ENCODE peak calls at places on chromosomes 4 and X, in nine cellular contexts. L is HCT116, P is ovary, B is neuronal stem cell, R is K562, T is A549, X is Karpas-422, A is GM23248, N is PC-3. G is an unnamed sample. For H3K4me1 and H3K9me3, the result is how much of the 10 kb centered on the place peaks cover.

GRCh38 chr4:2714071-2714770 is 41.9 kb downstream of the TNIP2 start:
- DNase-seq in L (no peak), P (no peak), B (no peak), R (no peak), T (no peak), X (no peak), A (peak), N (no peak), G (no peak)

GRCh38 chr4:159358226-159358625 is 255.3 kb downstream of the RAPGEF2 start:
- DNase-seq in L (no peak), P (no peak), B (no peak), R (no peak), T (no peak), X (no peak), A (peak), N (peak), G (no peak)

GRCh38 chr4:178958725-178959440 is 1516.6 kb upstream of the AGA start:
- DNase-seq in L (no peak), P (no peak), B (no peak), R (no peak), T (no peak), X (no peak), A (no peak), N (peak), G (no peak)

GRCh38 chr4:54855221-54855854 is 197.6 kb downstream of the KIT start:
- DNase-seq in L (no peak), P (no peak), B (no peak), R (no peak), T (no peak), X (no peak), A (no peak), N (no peak), G (no peak)

GRCh38 chrX:74498924-74499323 is 77.6 kb downstream of the SLC16A2 start:
- DNase-seq in L (no peak), P (no peak), B (no peak), R (no peak), T (no peak), X (no peak), A (no peak), N (no peak), G (no peak)

GRCh38 chr4:121642292-121642691 is 54.5 kb downstream of the ANXA5 start:
- DNase-seq in L (no peak), P (no peak), B (no peak), R (no peak), T (no peak), X (no peak), A (no peak), N (no peak), G (no peak)

GRCh38 chrX:16807976-16808542 is 21.8 kb downstream of the TXLNG start:
- DNase-seq in L (no peak), P (no peak), B (no peak), R (peak), T (peak), X (no peak), A (peak), N (peak), G (peak)

GRCh38 chrX:87063622-87064021 is 454.0 kb upstream of the KLHL4 start:
- DNase-seq in L (no peak), P (no peak), B (no peak), R (no peak), T (no peak), X (no peak), A (no peak), N (no peak), G (no peak)

GRCh38 chr4:7224001-7224400 is 31.7 kb downstream of the SORCS2 start:
- DNase-seq in L (no peak), P (no peak), B (no peak), R (no peak), T (no peak), X (no peak), A (no peak), N (no peak), G (no peak)

GRCh38 chr4:71685975-71686374 is 97.9 kb downstream of the GC start:
- DNase-seq in L (no peak), P (no peak), B (no peak), R (no peak), T (no peak), X (no peak), A (no peak), N (no peak), G (no peak)

GRCh38 chr4:147822128-147822527 is 90.2 kb downstream of the ARHGAP10 start:
- DNase-seq in L (no peak), P (peak), B (no peak), R (no peak), T (peak), X (no peak), A (peak), N (no peak), G (no peak)

GRCh38 chrX:41027388-41027787 is 57.9 kb upstream of the USP9X start:
- DNase-seq in L (no peak), P (no peak), B (no peak), R (no peak), T (peak), X (no peak), A (peak), N (peak), G (no peak)

GRCh38 chrX:47577424-47577823 is 4.8 kb upstream of the TIMP1 start:
- DNase-seq in L (no peak), P (no peak), B (no peak), R (no peak), T (no peak), X (no peak), A (no peak), N (no peak), G (no peak)

GRCh38 chr4:2264481-2265041 is 2.7 kb upstream of the MXD4 start:
- DNase-seq in L (no peak), P (peak), B (no peak), R (no peak), T (no peak), X (no peak), A (no peak), N (no peak), G (no peak)

GRCh38 chr4:56981795-56982201 is 3.1 kb downstream of the POLR2B start:
- DNase-seq in L (no peak), P (no peak), B (no peak), R (no peak), T (no peak), X (no peak), A (peak), N (peak), G (no peak)

GRCh38 chr4:110643096-110643495 is 20.2 kb upstream of the PITX2 start:
- DNase-seq in L (no peak), P (no peak), B (no peak), R (no peak), T (no peak), X (no peak), A (no peak), N (no peak), G (no peak)

GRCh38 chr4:86522349-86522748 is 71.8 kb upstream of the PTPN13 start:
- DNase-seq in L (no peak), P (no peak), B (no peak), R (no peak), T (no peak), X (peak), A (peak), N (peak), G (no peak)

GRCh38 chr4:139167774-139168444 is 9.1 kb downstream of the ELF2 start:
- DNase-seq in L (peak), P (no peak), B (no peak), R (no peak), T (peak), X (peak), A (peak), N (peak), G (peak)

GRCh38 chr4:188403272-188403671 is 264.0 kb downstream of the TRIML1 start:
- DNase-seq in L (no peak), P (no peak), B (no peak), R (no peak), T (no peak), X (peak), A (no peak), N (no peak), G (no peak)

GRCh38 chr4:104815593-104816156 is 321.0 kb upstream of the CXXC4 start:
- DNase-seq in L (no peak), P (no peak), B (no peak), R (no peak), T (peak), X (no peak), A (no peak), N (peak), G (no peak)

GRCh38 chr4:143339497-143339896 is 2.8 kb downstream of the GAB1 start:
- DNase-seq in L (no peak), P (no peak), B (no peak), R (no peak), T (no peak), X (no peak), A (no peak), N (no peak), G (no peak)
- H3K4me1 ChIP-seq in L (under half), P (under half), B (under half), R (under half), T (under half), X (under half), A (under half), N (under half), G (under half)

DNA sequence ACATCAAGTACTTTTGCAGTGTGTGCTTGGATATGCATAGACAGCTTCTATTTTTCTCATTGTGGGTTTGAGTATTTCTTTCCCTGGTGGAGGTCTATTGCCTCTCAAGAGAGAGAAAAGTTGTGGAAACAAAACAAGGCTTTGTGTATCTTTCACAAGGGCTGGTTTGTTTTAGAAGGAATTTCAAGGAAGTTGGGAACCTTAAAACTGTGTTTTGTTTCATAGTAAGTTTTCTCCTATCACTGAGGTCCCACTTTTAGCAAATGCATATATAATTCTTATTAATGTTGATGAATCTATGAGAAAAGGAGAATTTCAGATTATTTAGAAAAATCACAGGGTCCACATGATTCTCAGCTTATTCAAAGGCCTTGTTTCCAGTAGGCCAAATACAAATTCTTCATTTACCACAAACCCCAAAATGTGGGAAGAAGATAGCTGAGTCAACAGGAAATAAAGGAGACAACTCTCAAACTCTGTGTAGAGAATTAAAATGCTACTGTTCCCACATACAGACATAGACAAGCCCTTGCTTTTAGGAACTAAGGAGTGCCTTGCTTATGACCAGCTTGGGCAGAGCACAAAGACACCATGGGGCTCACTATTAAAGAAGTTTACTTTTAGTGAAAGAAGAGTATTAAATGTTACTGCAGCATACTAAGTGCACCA is 177.3 kb upstream of the LEF1 start:
- DNase-seq in L (no peak), P (no peak), B (no peak), R (no peak), T (no peak), X (no peak), A (peak), N (no peak), G (no peak)
- H3K4me3 ChIP-seq in L (no peak), P (no peak), B (no peak), R (no peak), T (no peak), X (no peak), A (no peak), N (no peak), G (no peak)

GRCh38 chr4:167955006-167955405 is 137.3 kb upstream of the ANXA10 start:
- DNase-seq in L (no peak), P (no peak), B (no peak), R (no peak), T (no peak), X (no peak), A (no peak), N (no peak), G (no peak)

GRCh38 chr4:167956676-167957075 is 135.7 kb upstream of the ANXA10 start:
- DNase-seq in L (no peak), P (no peak), B (no peak), R (no peak), T (no peak), X (no peak), A (no peak), N (peak), G (no peak)
- H3K9me3 ChIP-seq in L (under half), P (under half), B (under half), R (under half), T (under half), X (under half), A (under half), N (under half), G (under half)

GRCh38 chr4:92566284-92566683 is 262.5 kb downstream of the GRID2 start:
- DNase-seq in L (no peak), P (no peak), B (no peak), R (no peak), T (no peak), X (no peak), A (no peak), N (no peak), G (no peak)
- H3K4me1 ChIP-seq in L (under half), P (under half), B (under half), R (under half), T (under half), X (under half), A (under half), N (under half), G (under half)

GRCh38 chrX:103276581-103277002 is at the start of gene TCEAL5:
- DNase-seq in L (no peak), P (peak), B (no peak), R (no peak), T (no peak), X (no peak), A (no peak), N (no peak), G (no peak)
- H3K4me3 ChIP-seq in L (no peak), P (peak), B (peak), R (no peak), T (no peak), X (no peak), A (no peak), N (no peak), G (peak)

DNA sequence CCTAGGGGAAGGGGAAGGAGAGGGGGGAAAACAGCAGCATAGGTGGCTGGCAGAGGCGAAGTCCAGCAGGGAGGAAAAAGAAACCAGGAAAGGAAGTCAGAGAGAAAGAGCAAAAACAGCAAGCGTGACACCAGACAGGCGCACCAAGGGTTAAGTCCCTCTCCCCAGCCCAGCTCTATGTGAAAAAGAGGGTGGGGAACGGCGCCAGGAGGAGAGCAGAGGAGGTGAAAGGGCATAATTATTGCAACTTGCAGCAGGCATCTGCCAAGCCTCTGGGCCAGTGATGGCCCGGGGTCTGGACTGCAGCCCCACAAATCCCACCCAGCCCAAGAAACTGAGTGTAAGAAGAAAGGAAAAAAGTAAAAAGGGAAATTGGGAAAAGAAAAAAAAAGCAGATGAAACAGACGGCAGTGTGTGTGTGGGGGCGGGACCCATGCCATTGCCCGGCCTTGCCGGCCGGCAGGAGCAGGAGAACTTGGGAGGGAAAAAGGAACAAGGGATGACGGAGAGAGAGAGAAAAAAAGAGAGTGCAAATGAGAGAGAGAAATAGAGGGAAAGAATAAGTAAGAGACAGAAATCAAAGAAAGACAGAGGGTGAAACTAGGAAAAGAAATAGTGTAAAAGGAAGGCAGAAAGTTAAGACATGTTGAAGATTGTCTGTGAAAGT is 14.1 kb upstream of the RHOXF2 start:
- DNase-seq in L (no peak), P (peak), B (no peak), R (peak), T (no peak), X (no peak), A (peak), N (no peak), G (no peak)
- H3K9me3 ChIP-seq in L (under half), P (under half), B (under half), R (under half), T (under half), X (under half), A (under half), N (under half), G (under half)

DNA sequence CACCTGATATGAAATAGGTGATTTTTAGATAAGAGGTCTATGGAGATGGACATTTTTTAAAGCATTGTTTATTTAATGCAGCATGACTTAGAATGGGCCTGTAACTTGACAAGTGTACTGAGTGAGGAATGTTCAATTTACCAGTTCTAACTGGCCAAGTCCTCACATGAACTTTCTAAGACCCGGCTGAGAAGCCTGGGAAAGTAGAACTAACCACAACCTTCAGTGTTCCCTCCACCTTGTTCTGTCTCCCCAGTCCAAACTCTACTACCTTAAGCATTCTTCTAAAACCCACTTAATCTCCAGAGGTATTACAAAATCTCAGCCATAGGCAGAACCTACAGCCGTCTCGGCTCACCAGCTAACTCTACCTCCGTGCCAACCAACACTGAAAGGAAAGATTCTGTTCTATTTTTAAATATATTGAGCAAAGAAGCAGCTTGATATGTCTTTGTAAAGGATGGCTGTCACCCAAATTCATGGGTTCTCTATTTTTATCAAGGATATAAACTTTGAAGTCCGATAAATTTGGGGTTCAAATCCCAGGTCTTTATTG is 6.8 kb downstream of the PPARGC1A start:
- DNase-seq in L (no peak), P (no peak), B (no peak), R (no peak), T (no peak), X (no peak), A (no peak), N (no peak), G (no peak)
- H3K4me1 ChIP-seq in L (under half), P (under half), B (under half), R (under half), T (under half), X (under half), A (under half), N (under half), G (under half)

GRCh38 chr4:174215936-174216699 is 67.3 kb downstream of the FBXO8 start:
- DNase-seq in L (no peak), P (no peak), B (peak), R (no peak), T (no peak), X (no peak), A (no peak), N (no peak), G (no peak)

GRCh38 chr4:174215055-174215454 is 68.4 kb downstream of the FBXO8 start:
- DNase-seq in L (no peak), P (no peak), B (no peak), R (no peak), T (no peak), X (no peak), A (no peak), N (no peak), G (no peak)

GRCh38 chr4:174218127-174218790 is 65.2 kb downstream of the FBXO8 start:
- DNase-seq in L (no peak), P (no peak), B (peak), R (no peak), T (no peak), X (no peak), A (peak), N (no peak), G (no peak)

GRCh38 chr4:174216935-174217272 is 66.6 kb downstream of the FBXO8 start:
- DNase-seq in L (no peak), P (no peak), B (peak), R (no peak), T (no peak), X (no peak), A (no peak), N (no peak), G (no peak)

DNA sequence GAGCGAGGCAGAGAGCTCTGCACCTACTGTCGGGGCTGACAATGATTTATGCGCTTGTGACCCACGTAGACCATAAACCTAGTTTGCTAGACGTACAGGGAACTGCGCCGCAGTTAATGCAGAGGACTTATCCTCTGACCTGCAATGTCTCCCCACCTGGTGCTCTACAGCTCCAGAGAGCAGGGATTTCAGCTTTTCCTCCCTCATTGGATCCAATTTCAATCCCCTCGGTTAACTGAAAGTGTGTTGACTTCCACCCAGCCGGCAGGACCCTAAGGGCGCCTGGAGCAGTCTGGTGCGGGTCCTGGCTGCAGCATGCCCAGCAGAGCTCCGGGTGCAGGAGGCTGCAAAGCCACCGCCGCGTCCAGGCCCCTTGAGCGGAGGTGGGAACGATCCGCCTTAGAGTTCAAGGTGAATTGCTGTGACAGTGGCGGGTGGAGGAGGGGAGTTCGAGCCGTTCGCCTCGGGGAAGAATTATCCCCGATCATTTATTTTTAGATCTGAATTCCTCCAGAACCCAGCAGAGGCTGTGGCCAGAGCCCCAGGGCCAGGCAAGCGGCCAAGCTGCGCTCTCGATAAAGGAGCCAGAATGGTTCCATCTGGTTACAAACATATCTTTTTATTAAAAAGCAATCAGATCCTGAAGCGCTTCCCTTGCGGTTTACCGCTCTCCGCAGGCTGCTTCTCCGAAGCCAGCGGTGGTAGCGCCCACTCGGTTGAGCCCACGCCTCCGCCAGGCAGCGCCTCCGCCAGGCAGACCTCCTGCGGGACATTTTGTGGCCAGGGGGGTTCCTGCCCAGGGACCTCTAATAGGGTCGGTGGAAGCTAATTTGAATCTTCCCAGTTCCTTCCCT is 66.0 kb downstream of the FBXO8 start:
- DNase-seq in L (no peak), P (peak), B (peak), R (no peak), T (no peak), X (no peak), A (peak), N (no peak), G (no peak)
- H3K4me3 ChIP-seq in L (no peak), P (peak), B (no peak), R (no peak), T (peak), X (no peak), A (peak), N (no peak), G (no peak)

GRCh38 chr4:1250921-1251772 is 2.2 kb upstream of the CTBP1 start:
- DNase-seq in L (no peak), P (peak), B (no peak), R (no peak), T (no peak), X (no peak), A (no peak), N (no peak), G (no peak)
- H3K9me3 ChIP-seq in L (under half), P (under half), B (under half), R (under half), T (half or more), X (under half), A (under half), N (under half), G (under half)

G was measured in Caco-2.